ENCODE peak calls at places on chromosomes 4 and X, in seven cellular contexts. W is K562, L is tibial nerve, X is SK-N-SH, N is suprapubic skin, A is stomach, O is sigmoid colon. J is an unnamed sample.

GRCh38 chr4:153207561-153207960 is 3.3 kb downstream of the TRIM2 start:
- DNase-seq in N (no peak), W (peak; percentile 43), A (peak; percentile 66), O (no peak), L (no peak), X (peak; percentile 51), J (peak; percentile 34)

GRCh38 chrX:48461830-48462229 is 8.2 kb downstream of the SLC38A5 start:
- DNase-seq in O (no peak), N (no peak), X (no peak), W (peak; percentile 1), L (no peak), A (no peak), J (no peak)

GRCh38 chr4:156193116-156193515 is 239.4 kb upstream of the CTSO start:
- DNase-seq in A (no peak), L (no peak), X (no peak), O (no peak), N (no peak), W (no peak), J (no peak)

GRCh38 chr4:44985938-44986337 is 259.6 kb upstream of the GNPDA2 start:
- DNase-seq in O (no peak), N (no peak), W (no peak), A (no peak), L (no peak), X (no peak), J (no peak)

GRCh38 chr4:85697864-85698263 is 222.9 kb downstream of the ARHGAP24 start:
- DNase-seq in L (no peak), W (no peak), A (no peak), N (no peak), X (no peak), O (no peak), J (no peak)

GRCh38 chr4:14111730-14112171 is 484.2 kb upstream of the BOD1L1 start:
- DNase-seq in X (no peak), O (no peak), N (no peak), W (no peak), A (no peak), L (no peak), J (no peak)

GRCh38 chrX:134622056-134622812 is 36.0 kb downstream of the PLAC1 start:
- DNase-seq in O (no peak), N (no peak), W (peak; percentile 57), L (no peak), A (no peak), X (no peak), J (no peak)

GRCh38 chrX:41389311-41389888 is 55.4 kb downstream of the DDX3X start:
- DNase-seq in O (no peak), X (no peak), L (no peak), W (no peak), A (peak; percentile 65), N (no peak), J (no peak)

GRCh38 chr4:172168888-172169287 is 355.7 kb downstream of the GALNTL6 start:
- DNase-seq in L (no peak), W (no peak), X (no peak), O (no peak), N (no peak), A (no peak), J (no peak)

GRCh38 chrX:14865201-14865600 is 7.7 kb downstream of the FANCB start:
- DNase-seq in L (no peak), W (no peak), N (no peak), X (no peak), O (no peak), A (no peak), J (no peak)

GRCh38 chr4:95506264-95506663 is 42.5 kb downstream of the UNC5C start:
- DNase-seq in A (no peak), O (no peak), W (no peak), N (no peak), X (no peak), L (no peak), J (no peak)

GRCh38 chr4:27154706-27155105 is 294.1 kb downstream of the STIM2 start:
- DNase-seq in A (no peak), X (no peak), W (no peak), N (no peak), O (no peak), L (no peak), J (no peak)

GRCh38 chr4:53929955-53930798 is 134.2 kb downstream of the CHIC2 start:
- DNase-seq in W (peak; percentile 64), O (peak; percentile 82), A (peak; percentile 73), X (peak; percentile 61), L (peak; percentile 91), N (no peak), J (peak; percentile 87)

GRCh38 chr4:54542540-54543041 is 115.2 kb upstream of the KIT start:
- DNase-seq in A (no peak), W (peak; percentile 75), L (no peak), X (no peak), N (no peak), O (no peak), J (no peak)

GRCh38 chr4:37837446-37837845 is 11.0 kb downstream of the PGM2 start:
- DNase-seq in A (no peak), N (no peak), X (no peak), W (no peak), L (no peak), O (no peak), J (no peak)

GRCh38 chrX:134530845-134531244 is 70.9 kb downstream of the HPRT1 start:
- DNase-seq in A (no peak), L (no peak), N (no peak), W (no peak), O (no peak), X (no peak), J (no peak)

GRCh38 chrX:10254746-10255145 is 98.0 kb downstream of the CLCN4 start:
- DNase-seq in A (no peak), X (peak; percentile 8), N (no peak), W (no peak), O (no peak), L (no peak), J (no peak)

GRCh38 chr4:155906554-155907247 is 3.2 kb downstream of the TDO2 start:
- DNase-seq in W (no peak), O (no peak), L (peak; percentile 33), X (no peak), N (no peak), A (no peak), J (no peak)

DNA sequence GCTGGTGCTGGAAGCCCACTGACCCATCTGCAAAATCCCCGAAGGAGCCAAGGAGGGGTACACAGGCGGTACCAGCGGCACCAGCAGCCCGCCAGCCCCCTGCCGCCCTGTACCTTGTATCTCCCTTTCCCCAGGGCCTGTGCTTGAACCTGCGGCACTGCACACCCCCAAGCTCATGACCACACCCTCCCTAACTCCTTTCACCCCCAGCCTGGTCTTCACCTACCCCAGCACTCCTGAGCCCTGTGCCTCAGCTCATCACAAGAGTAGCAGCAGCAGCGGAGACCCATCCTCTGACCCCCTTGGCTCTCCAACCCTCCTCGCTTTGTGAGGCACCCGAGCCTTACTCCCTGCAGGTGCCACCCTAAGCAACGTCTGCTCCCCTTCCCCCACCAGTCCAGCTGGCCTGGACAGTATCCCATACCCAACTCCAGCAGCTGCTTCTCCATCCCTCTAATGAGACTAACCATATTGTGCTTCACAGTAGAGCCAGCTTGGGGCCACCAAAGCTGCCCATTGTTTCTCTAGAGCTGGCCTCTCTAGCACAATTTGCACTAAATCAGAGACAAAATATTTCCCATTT is 94.9 kb downstream of the LARP1B start:
- DNase-seq in W (no peak), X (peak; percentile 7), O (peak; percentile 48), A (no peak), N (no peak), L (no peak), J (no peak)
- TF ChIP-seq EP300 in W (no peak), X (no peak), O (no peak), A (no peak), N (no peak), L (no peak), J (no peak)

GRCh38 chr4:10090467-10091250 is 25.9 kb downstream of the WDR1 start:
- DNase-seq in N (no peak), X (no peak), L (no peak), A (no peak), O (no peak), W (no peak), J (no peak)
- H3K4me1 ChIP-seq in N (peaks cover 65% of the 10 kb centered on the region), X (peaks cover 5% of the 10 kb centered on the region), L (no peaks in the 10 kb centered on the region), A (peaks cover 44% of the 10 kb centered on the region), O (peaks cover 58% of the 10 kb centered on the region), W (no peaks in the 10 kb centered on the region), J (peaks cover 18% of the 10 kb centered on the region)

GRCh38 chr4:87803421-87803820 is 4.1 kb downstream of the IBSP start:
- DNase-seq in X (no peak), W (no peak), O (no peak), A (no peak), L (no peak), N (no peak), J (no peak)

GRCh38 chr4:87804871-87805270 is 5.5 kb downstream of the IBSP start:
- DNase-seq in A (no peak), O (no peak), W (no peak), L (no peak), X (no peak), N (no peak), J (no peak)

GRCh38 chr4:87799254-87799653 is at the start of gene IBSP:
- DNase-seq in O (no peak), L (no peak), N (no peak), W (no peak), X (no peak), A (no peak), J (no peak)

GRCh38 chr4:87805971-87806370 is 6.6 kb downstream of the IBSP start:
- DNase-seq in O (no peak), W (no peak), A (no peak), L (no peak), X (no peak), N (no peak), J (no peak)

DNA sequence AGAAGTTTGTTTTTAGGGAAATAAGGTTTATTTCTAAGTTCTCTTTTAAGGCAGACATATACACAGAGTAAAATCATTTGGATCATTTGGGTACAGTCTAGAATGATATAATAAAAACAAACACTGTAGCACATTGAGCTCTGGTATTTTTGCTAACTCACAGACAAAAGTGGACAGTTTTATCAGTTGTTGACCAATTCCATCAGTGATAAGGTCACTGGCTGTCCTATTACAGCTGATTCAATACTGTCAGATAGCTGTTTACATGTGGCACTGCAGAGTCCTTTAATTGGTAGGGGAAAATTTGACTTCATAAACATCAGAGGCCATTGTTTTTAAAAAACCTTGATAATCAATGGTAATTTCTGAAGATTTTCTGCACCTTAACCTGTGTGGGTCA is 3.5 kb downstream of the IBSP start:
- DNase-seq in A (no peak), O (no peak), W (no peak), N (no peak), X (no peak), L (no peak), J (no peak)
- H3K36me3 ChIP-seq in A (no peaks in the 10 kb centered on the region), O (no peaks in the 10 kb centered on the region), W (no peaks in the 10 kb centered on the region), N (no peaks in the 10 kb centered on the region), X (no peaks in the 10 kb centered on the region), L (no peaks in the 10 kb centered on the region), J (no peaks in the 10 kb centered on the region)

GRCh38 chr4:102564399-102564921 is 63.3 kb downstream of the NFKB1 start:
- DNase-seq in A (no peak), W (no peak), X (no peak), O (no peak), N (no peak), L (no peak), J (no peak)
- TF ChIP-seq EP300 in A (no peak), W (no peak), X (no peak), O (no peak), N (no peak), L (no peak), J (no peak)

J was measured in ovary.